ENCODE peak calls at places on chromosomes 11 and 22, in nine cellular contexts. I, C, F, H, P, J, N, S and V are unnamed samples.

GRCh38 chr11:93694586-93694985 is 33.1 kb downstream of the CEP295 start:
- DNase-seq in P (no peak), J (no peak), H (no peak), N (no peak), F (no peak), S (no peak), C (no peak), I (no peak), V (no peak)

GRCh38 chr11:107819361-107820014 is 39.1 kb downstream of the SLC35F2 start:
- DNase-seq in C (no peak), N (no peak), S (no peak), F (no peak), H (no peak), I (no peak), J (no peak), P (no peak), V (no peak)

GRCh38 chr11:69557266-69557665 is 75.8 kb downstream of the LINC01488 start:
- DNase-seq in C (no peak), I (no peak), H (no peak), P (no peak), J (no peak), F (no peak), N (no peak), S (no peak), V (no peak)

GRCh38 chr11:84958295-84958694 is 668.8 kb downstream of the DLG2 start:
- DNase-seq in P (no peak), S (no peak), N (no peak), J (no peak), H (no peak), C (no peak), F (no peak), I (no peak), V (no peak)

GRCh38 chr11:1197431-1197885 is 25.4 kb upstream of the MUC5B start:
- DNase-seq in N (no peak), P (peak; percentile 9), H (peak; percentile 9), S (no peak), J (no peak), C (peak; percentile 45), F (no peak), I (no peak), V (no peak)

GRCh38 chr22:26671317-26672059 is 14.1 kb downstream of the MIAT start:
- DNase-seq in F (no peak), P (peak; percentile 29), C (peak; percentile 82), I (no peak), S (no peak), H (no peak), J (no peak), N (peak; percentile 45), V (no peak)

GRCh38 chr11:93236741-93237675 is 39.2 kb upstream of the SLC36A4 start:
- DNase-seq in J (peak; percentile 7), S (no peak), C (no peak), I (peak; percentile 56), H (peak; percentile 56), N (peak; percentile 49), P (no peak), F (no peak), V (no peak)

GRCh38 chr11:112100457-112100856 is 13.8 kb downstream of the SDHD start:
- DNase-seq in I (no peak), F (peak; percentile 45), J (no peak), N (no peak), H (no peak), C (no peak), S (no peak), P (no peak), V (no peak)

GRCh38 chr11:113435190-113435968 is 39.8 kb downstream of the DRD2 start:
- DNase-seq in I (no peak), F (no peak), P (no peak), S (no peak), H (no peak), J (no peak), C (no peak), N (no peak), V (no peak)

GRCh38 chr11:130646881-130647280 is 198.4 kb downstream of the ADAMTS15 start:
- DNase-seq in S (peak; percentile 8), C (no peak), J (no peak), N (no peak), P (no peak), F (no peak), I (no peak), H (no peak), V (no peak)

GRCh38 chr11:104343578-104343977 is 179.6 kb upstream of the PDGFD start:
- DNase-seq in P (no peak), H (no peak), C (no peak), F (no peak), N (no peak), S (no peak), J (peak; percentile 0), I (no peak), V (no peak)

GRCh38 chr11:1506981-1507380 is 20.4 kb upstream of the MOB2 start:
- DNase-seq in F (no peak), P (no peak), N (no peak), H (no peak), I (no peak), C (no peak), S (no peak), J (no peak), V (no peak)

GRCh38 chr22:11613898-11614755 is 3913.9 kb upstream of the OR11H1 start:
- DNase-seq in N (no peak), S (no peak), I (no peak), F (no peak), P (no peak), H (no peak), J (no peak), C (no peak), V (no peak)

DNA sequence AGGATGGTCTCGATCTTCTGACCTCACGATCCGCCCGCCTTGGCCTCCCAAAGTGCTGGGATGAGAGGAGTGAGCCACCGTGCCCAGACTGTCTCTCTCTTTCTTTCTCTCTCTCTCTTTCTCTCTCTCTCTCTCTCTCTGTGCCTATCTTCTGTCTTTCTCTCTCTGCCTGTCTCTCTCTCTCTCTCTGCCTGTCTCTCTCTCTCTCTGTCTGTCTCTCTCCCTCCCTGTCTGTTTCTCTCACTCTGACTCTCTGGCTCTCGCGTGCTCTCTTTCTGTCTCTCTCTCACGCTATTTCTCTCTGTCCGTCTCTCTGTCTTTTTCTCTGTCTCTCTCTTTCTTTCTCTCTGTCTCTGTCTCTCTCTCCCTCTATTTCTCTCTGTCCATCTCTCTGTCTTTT is 3911.2 kb upstream of the OR11H1 start:
- DNase-seq in H (no peak), P (no peak), J (no peak), F (peak; percentile 3), I (no peak), N (no peak), S (no peak), C (no peak), V (no peak)
- H3K9me3 ChIP-seq in H (peaks cover 5% of the 10 kb centered on the region), P (no peaks in the 10 kb centered on the region), J (no peaks in the 10 kb centered on the region), F (peaks cover 86% of the 10 kb centered on the region), I (no peaks in the 10 kb centered on the region), N (peaks cover 9% of the 10 kb centered on the region), S (peaks cover 85% of the 10 kb centered on the region), C (peaks cover 95% of the 10 kb centered on the region), V (peaks cover 26% of the 10 kb centered on the region)

DNA sequence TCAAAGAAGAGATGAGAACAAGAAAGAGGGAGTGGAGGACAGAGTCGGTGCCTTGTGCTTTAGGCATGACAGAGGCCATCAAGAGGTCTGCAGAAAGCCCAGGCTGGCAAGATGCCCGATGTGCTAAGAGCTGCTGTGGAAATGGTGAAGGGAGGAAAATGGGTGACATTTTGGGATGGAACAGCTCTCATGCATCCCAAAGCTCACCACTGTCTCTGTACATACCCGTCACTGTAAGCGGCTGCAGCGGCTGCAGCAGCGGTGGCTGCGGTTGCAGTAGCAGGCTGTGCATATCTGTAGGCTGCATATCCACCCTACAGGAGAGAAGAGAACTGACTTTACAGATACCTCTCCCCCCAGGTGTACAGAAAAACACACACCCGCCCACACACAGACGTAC is 28.6 kb downstream of the APOL5 start:
- DNase-seq in C (no peak), F (no peak), S (no peak), P (no peak), I (no peak), J (no peak), H (no peak), N (no peak), V (no peak)
- H3K4me3 ChIP-seq in C (no peak overlapping the region), F (no peak overlapping the region), S (no peak overlapping the region), P (no peak overlapping the region), I (no peak overlapping the region), J (no peak overlapping the region), H (no peak overlapping the region), N (no peak overlapping the region), V (no peak overlapping the region)

DNA sequence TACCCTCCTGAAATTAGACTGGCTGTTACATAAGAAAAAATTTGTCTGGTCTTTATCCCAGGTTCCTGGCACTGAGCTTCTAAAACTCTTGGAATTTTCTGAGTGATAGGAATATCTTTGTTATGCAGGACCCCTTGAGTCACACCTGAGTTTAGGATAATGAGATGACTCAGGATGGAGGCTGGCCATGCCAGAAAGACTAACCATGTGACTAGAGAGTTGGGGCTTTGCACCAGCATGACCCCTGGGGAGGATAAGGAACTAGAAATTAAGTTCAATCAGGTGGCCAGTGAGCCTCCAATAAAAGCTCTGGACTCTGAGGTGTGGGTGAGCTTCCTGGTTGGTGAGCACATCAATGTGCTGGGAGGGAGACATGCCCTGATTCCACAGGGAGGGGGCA is 88.1 kb downstream of the XRRA1 start:
- DNase-seq in S (no peak), H (no peak), F (no peak), I (no peak), P (no peak), N (no peak), J (no peak), C (no peak), V (no peak)
- H3K9me3 ChIP-seq in S (peaks cover 24% of the 10 kb centered on the region), H (no peaks in the 10 kb centered on the region), F (peaks cover 22% of the 10 kb centered on the region), I (no peaks in the 10 kb centered on the region), P (no peaks in the 10 kb centered on the region), N (no peaks in the 10 kb centered on the region), J (peaks cover 33% of the 10 kb centered on the region), C (peaks cover 22% of the 10 kb centered on the region), V (peaks cover 2% of the 10 kb centered on the region)

GRCh38 chr11:5621580-5621979 is 3.2 kb upstream of the TRIM34 start:
- DNase-seq in H (no peak), C (no peak), P (no peak), I (no peak), F (no peak), S (no peak), J (no peak), N (no peak), V (no peak)

GRCh38 chr11:5625281-5625680 is 480 bp downstream of the TRIM34 start:
- DNase-seq in H (no peak), F (no peak), C (no peak), J (no peak), N (no peak), P (no peak), I (no peak), S (no peak), V (no peak)

GRCh38 chr11:5622802-5623201 is 2.0 kb upstream of the TRIM34 start:
- DNase-seq in I (no peak), J (no peak), F (no peak), P (no peak), C (no peak), S (no peak), H (no peak), N (no peak), V (no peak)

GRCh38 chr11:5624489-5625278 is at the start of gene TRIM34:
- DNase-seq in N (peak; percentile 85), C (no peak), J (peak; percentile 95), P (peak; percentile 44), F (no peak), I (no peak), S (peak; percentile 53), H (peak; percentile 67), V (peak; percentile 77)

DNA sequence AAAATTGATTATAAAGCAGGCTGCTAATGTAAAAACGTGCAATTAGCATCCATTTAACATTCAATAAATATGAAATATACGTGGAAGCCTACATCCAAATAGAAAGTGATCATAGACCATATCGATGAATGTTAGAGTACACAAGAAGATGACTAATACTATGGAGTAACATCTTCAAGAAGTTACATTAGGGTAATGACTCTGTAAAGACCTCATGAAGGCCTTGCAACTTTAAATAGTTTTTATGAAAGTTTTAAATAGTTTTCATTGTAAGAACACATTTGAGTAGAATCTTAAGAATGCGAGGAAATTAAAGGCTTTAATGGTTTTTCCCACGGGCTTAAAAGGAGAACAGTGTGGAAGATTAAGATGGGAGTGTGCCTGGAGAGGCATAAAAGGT is 1.4 kb downstream of the TRIM34 start:
- DNase-seq in F (no peak), P (no peak), S (no peak), C (no peak), N (no peak), H (no peak), J (no peak), I (no peak), V (no peak)
- H3K4me3 ChIP-seq in F (no peak overlapping the region), P (no peak overlapping the region), S (no peak overlapping the region), C (no peak overlapping the region), N (no peak overlapping the region), H (no peak overlapping the region), J (no peak overlapping the region), I (no peak overlapping the region), V (no peak overlapping the region)